ENCODE peak calls at places on chromosomes 2 and 18, in six cellular contexts. H is AG09309, G is cardiac fibroblast, K is transverse colon, V is AG10803, B is right atrium auricular region. Y is an unnamed sample.

GRCh38 chr2:154724194-154724797 is 25.8 kb downstream of the KCNJ3 start:
- DNase-seq in H (no peak), B (no peak), G (no peak), K (no peak), V (no peak), Y (no peak)

GRCh38 chr18:36419913-36420531 is 122.5 kb downstream of the FHOD3 start:
- DNase-seq in G (peak), H (no peak), B (no peak), V (peak), K (no peak), Y (no peak)

GRCh38 chr2:23585218-23585945 is 200.4 kb downstream of the KLHL29 start:
- DNase-seq in H (no peak), G (no peak), V (no peak), K (no peak), B (no peak), Y (no peak)

GRCh38 chr2:28713582-28714292 is 37.9 kb upstream of the PPP1CB start:
- DNase-seq in H (no peak), B (no peak), G (peak), K (no peak), V (peak), Y (peak)

GRCh38 chr2:144496067-144496466 is 23.9 kb downstream of the ZEB2 start:
- DNase-seq in B (no peak), V (peak), G (no peak), K (no peak), H (no peak), Y (no peak)

GRCh38 chr18:79548077-79548450 is 131.5 kb upstream of the CTDP1 start:
- DNase-seq in H (no peak), G (no peak), B (no peak), K (no peak), V (no peak), Y (no peak)

GRCh38 chr2:164910091-164910899 is 45.0 kb downstream of the SLC38A11 start:
- DNase-seq in V (no peak), K (peak), H (peak), B (no peak), G (peak), Y (peak)

GRCh38 chr2:197852127-197852526 is 47.7 kb downstream of the PLCL1 start:
- DNase-seq in B (no peak), G (no peak), H (no peak), K (no peak), V (no peak), Y (no peak)

GRCh38 chr2:176093145-176093888 is 796 bp downstream of the HOXD13 start:
- DNase-seq in G (no peak), B (no peak), H (no peak), K (no peak), V (no peak), Y (no peak)

GRCh38 chr2:207341114-207341750 is 175.5 kb upstream of the KLF7 start:
- DNase-seq in H (no peak), G (no peak), V (no peak), B (no peak), K (no peak), Y (no peak)

GRCh38 chr2:205685314-205686230 is 3.3 kb downstream of the NRP2 start:
- DNase-seq in G (peak), H (no peak), B (no peak), K (no peak), V (peak), Y (peak)

GRCh38 chr2:234932591-234933168 is 19.1 kb upstream of the SH3BP4 start:
- DNase-seq in G (no peak), H (no peak), K (no peak), B (no peak), V (no peak), Y (no peak)

GRCh38 chr2:230774348-230774951 is 61.8 kb downstream of the CAB39 start:
- DNase-seq in K (no peak), G (peak), H (peak), V (peak), B (no peak), Y (peak)

GRCh38 chr18:10070581-10071000 is 156.8 kb downstream of the VAPA start:
- DNase-seq in H (no peak), B (no peak), V (peak), G (no peak), K (no peak), Y (peak)

GRCh38 chr2:85999131-85999831 is 106.4 kb downstream of the POLR1A start:
- DNase-seq in V (peak), B (no peak), H (no peak), K (peak), G (peak), Y (peak)

GRCh38 chr18:47815486-47816270 is 114.8 kb downstream of the SMAD2 start:
- DNase-seq in V (no peak), H (no peak), G (peak), B (no peak), K (no peak), Y (no peak)

GRCh38 chr2:204187513-204188088 is 251.0 kb downstream of the ICOS start:
- DNase-seq in H (no peak), G (no peak), V (no peak), B (no peak), K (no peak), Y (no peak)

GRCh38 chr2:127218843-127219715 is 1.0 kb downstream of the CYP27C1 start:
- DNase-seq in K (no peak), G (no peak), H (no peak), B (no peak), V (no peak), Y (no peak)

GRCh38 chr18:23115683-23116096 is 19.6 kb upstream of the CABLES1 start:
- DNase-seq in G (peak), H (peak), B (no peak), V (peak), K (no peak), Y (peak)

GRCh38 chr18:32072321-32072720 is 19.4 kb upstream of the RNF138 start:
- DNase-seq in B (no peak), H (no peak), V (no peak), K (no peak), G (no peak), Y (peak)

GRCh38 chr2:12257476-12257875 is 459.3 kb upstream of the TRIB2 start:
- DNase-seq in V (peak), H (no peak), K (no peak), G (no peak), B (no peak), Y (no peak)

GRCh38 chr2:158586491-158586890 is 129.7 kb downstream of the PKP4 start:
- DNase-seq in K (no peak), B (no peak), H (peak), G (peak), V (peak), Y (peak)

GRCh38 chr18:63258749-63259580 is 60.6 kb downstream of the BCL2 start:
- DNase-seq in H (no peak), K (no peak), V (no peak), G (no peak), B (no peak), Y (no peak)

GRCh38 chr2:162301151-162301804 is 17.2 kb downstream of the IFIH1 start:
- DNase-seq in K (peak), V (peak), H (no peak), B (no peak), G (peak), Y (peak)

GRCh38 chr2:113894156-113894743 is 4.4 kb downstream of the ACTR3 start:
- DNase-seq in H (peak), B (no peak), V (peak), G (peak), K (no peak), Y (peak)

GRCh38 chr18:55307505-55307904 is 280.5 kb downstream of the TCF4 start:
- DNase-seq in B (no peak), K (no peak), G (no peak), V (no peak), H (no peak), Y (no peak)

GRCh38 chr2:200090683-200091082 is 135.3 kb downstream of the MAIP1 start:
- DNase-seq in H (no peak), V (no peak), K (no peak), B (no peak), G (no peak), Y (no peak)

GRCh38 chr2:33094303-33094702 is 147.6 kb downstream of the LTBP1 start:
- DNase-seq in V (no peak), G (no peak), H (no peak), B (no peak), K (no peak), Y (no peak)

GRCh38 chr2:119218478-119219064 is 5.1 kb upstream of the STEAP3 start:
- DNase-seq in G (peak), B (no peak), V (peak), H (no peak), K (no peak), Y (peak)

GRCh38 chr2:197576631-197577030 is 60.8 kb downstream of the MOB4 start:
- DNase-seq in G (peak), H (peak), K (no peak), B (peak), V (peak), Y (peak)

GRCh38 chr2:104756119-104756518 is 97.8 kb upstream of the POU3F3 start:
- DNase-seq in V (no peak), G (no peak), H (no peak), B (no peak), K (no peak), Y (no peak)

GRCh38 chr2:46175409-46175808 is 121.8 kb upstream of the EPAS1 start:
- DNase-seq in K (no peak), G (peak), H (no peak), V (peak), B (no peak), Y (peak)

GRCh38 chr2:53767405-53768232 is at the start of gene CHAC2:
- DNase-seq in H (no peak), K (peak), G (peak), V (peak), B (peak), Y (peak)

GRCh38 chr2:19078709-19079108 is 279.7 kb downstream of the OSR1 start:
- DNase-seq in V (no peak), G (peak), B (no peak), K (no peak), H (no peak), Y (no peak)

GRCh38 chr2:133266926-133267590 is 301.2 kb downstream of the NCKAP5 start:
- DNase-seq in H (no peak), B (no peak), V (no peak), K (no peak), G (no peak), Y (no peak)

GRCh38 chr2:41896186-41896846 is 151.5 kb upstream of the PKDCC start:
- DNase-seq in H (no peak), V (no peak), K (peak), G (no peak), B (no peak), Y (no peak)

GRCh38 chr18:48743046-48743445 is 204.2 kb downstream of the CTIF start:
- DNase-seq in H (peak), V (peak), B (peak), G (peak), K (no peak), Y (peak)

GRCh38 chr2:88451647-88452150 is 794 bp downstream of the FOXI3 start:
- DNase-seq in K (no peak), H (no peak), B (no peak), V (no peak), G (no peak), Y (peak)

GRCh38 chr2:109637749-109638570 is 23.8 kb downstream of the SOWAHC start:
- DNase-seq in G (peak), B (no peak), K (no peak), V (peak), H (no peak), Y (peak)

GRCh38 chr2:181021199-181021789 is 40.9 kb downstream of the UBE2E3 start:
- DNase-seq in G (no peak), K (no peak), H (no peak), B (no peak), V (no peak), Y (no peak)

GRCh38 chr2:181025004-181025403 is 44.6 kb downstream of the UBE2E3 start:
- DNase-seq in K (no peak), H (no peak), G (peak), V (no peak), B (no peak), Y (peak)

GRCh38 chr2:181022652-181023051 is 42.2 kb downstream of the UBE2E3 start:
- DNase-seq in K (no peak), V (no peak), B (no peak), G (no peak), H (no peak), Y (no peak)
- TF ChIP-seq CTCF in K (no peak), V (no peak), B (no peak), G (no peak), H (no peak), Y (no peak)

DNA sequence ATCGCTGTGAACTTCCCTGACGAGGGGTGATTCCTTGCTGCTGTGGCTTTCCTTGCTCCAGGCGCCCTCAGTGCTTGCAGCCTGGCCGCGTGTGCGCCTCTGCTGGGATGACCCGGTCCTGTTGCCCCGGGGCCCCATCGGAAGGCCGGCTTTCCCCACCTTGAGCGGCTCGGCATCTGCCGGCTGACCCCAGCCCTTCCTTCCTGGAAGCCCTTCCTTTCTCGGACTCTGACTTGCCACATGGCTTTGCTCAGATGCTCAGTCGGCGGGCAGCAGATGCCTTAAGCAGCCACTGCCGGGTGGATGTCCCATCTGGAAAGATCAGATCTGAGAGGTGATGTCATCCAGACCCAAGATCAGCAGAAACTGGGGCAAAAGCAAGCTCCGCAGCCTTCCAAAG is 100.5 kb upstream of the ODC1 start:
- DNase-seq in G (peak), B (no peak), H (no peak), V (peak), K (no peak), Y (peak)
- H3K4me3 ChIP-seq in G (no peak), B (no peak), H (no peak), V (peak), K (no peak), Y (peak)

GRCh38 chr2:56077352-56077915 is 106.4 kb upstream of the CCDC85A start:
- DNase-seq in H (no peak), B (no peak), K (no peak), V (peak), G (peak), Y (peak)
- TF ChIP-seq CTCF in H (peak), B (peak), K (no peak), V (peak), G (peak), Y (peak)

GRCh38 chr2:233139875-233140585 is 79.9 kb downstream of the INPP5D start:
- DNase-seq in V (no peak), H (no peak), B (no peak), K (no peak), G (no peak), Y (no peak)
- H3K4me3 ChIP-seq in V (no peak), H (no peak), B (no peak), K (no peak), G (no peak), Y (no peak)

GRCh38 chr2:235937092-235937491 is 231.1 kb downstream of the GBX2 start:
- DNase-seq in V (no peak), H (no peak), K (no peak), G (no peak), B (no peak), Y (peak)

GRCh38 chr2:235935071-235935470 is 233.1 kb downstream of the GBX2 start:
- DNase-seq in V (no peak), B (no peak), K (no peak), H (no peak), G (no peak), Y (no peak)

GRCh38 chr2:235935773-235936172 is 232.4 kb downstream of the GBX2 start:
- DNase-seq in H (no peak), V (no peak), K (no peak), G (no peak), B (no peak), Y (no peak)

GRCh38 chr2:235937526-235937925 is 230.7 kb downstream of the GBX2 start:
- DNase-seq in G (no peak), B (no peak), V (no peak), K (no peak), H (no peak), Y (no peak)

DNA sequence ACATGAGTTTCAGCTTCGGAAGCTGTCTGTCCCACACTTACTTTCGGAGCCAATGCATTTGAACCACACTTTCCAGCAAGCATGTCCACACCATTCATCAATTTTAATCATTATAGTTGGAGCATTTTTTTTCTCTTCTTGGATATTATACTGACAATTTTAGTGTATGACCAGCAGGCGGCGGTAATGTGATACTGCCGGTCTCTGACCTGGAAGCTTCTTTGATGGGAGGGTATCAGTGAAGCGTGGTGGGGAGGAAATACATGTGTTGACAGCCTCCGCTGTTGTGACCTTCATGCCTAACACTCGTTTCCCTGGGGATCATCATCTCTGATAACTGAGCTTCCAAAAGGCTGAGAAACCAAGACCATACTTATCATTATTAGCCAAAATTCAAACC is 231.7 kb downstream of the GBX2 start:
- DNase-seq in G (peak), B (no peak), H (no peak), V (no peak), K (no peak), Y (peak)
- TF ChIP-seq CTCF in G (peak), B (peak), H (peak), V (peak), K (no peak), Y (peak)

Y was measured in choroid plexus epithelial cell.